ENCODE peak calls at places on chromosomes 6 and 20, in ten cellular contexts. A is tibial nerve; G is CD4-positive, alpha-beta memory T cell; B is mesendoderm; R is ovary; P is effector memory CD4-positive, alpha-beta T cell; Z is Karpas-422; Y is GM23248; D is kidney; X is MM.1S. U is an unnamed sample.

GRCh38 chr6:139020689-139021088 is 7.9 kb upstream of the ABRACL start:
- DNase-seq in B (no peak), X (no peak), P (no peak), R (no peak), G (no peak), Y (no peak), D (no peak), A (no peak), Z (no peak), U (no peak)

GRCh38 chr20:57397004-57397692 is 6.0 kb downstream of the RBM38 start:
- DNase-seq in Z (peak; percentile 76), A (no peak), B (no peak), P (no peak), X (peak; percentile 41), G (no peak), D (peak; percentile 68), R (peak; percentile 43), Y (no peak), U (peak; percentile 9)

GRCh38 chr6:167795874-167796667 is 30.6 kb upstream of the AFDN start:
- DNase-seq in G (no peak), R (no peak), X (no peak), P (no peak), Y (peak; percentile 40), Z (no peak), B (no peak), A (no peak), D (peak; percentile 89), U (peak; percentile 51)

GRCh38 chr20:24164360-24164759 is 175.8 kb upstream of the GGTLC1 start:
- DNase-seq in D (no peak), X (peak; percentile 21), Y (peak; percentile 9), A (no peak), Z (peak; percentile 65), B (peak; percentile 49), R (no peak), G (no peak), P (no peak), U (no peak)

GRCh38 chr6:62286470-62286843 is 432 bp upstream of the KHDRBS2 start:
- DNase-seq in R (no peak), Y (no peak), X (peak; percentile 19), Z (no peak), A (no peak), P (no peak), D (peak; percentile 30), B (no peak), G (no peak), U (no peak)

GRCh38 chr6:147906361-147906760 is 397.9 kb downstream of the SAMD5 start:
- DNase-seq in Z (no peak), P (no peak), Y (no peak), R (no peak), X (no peak), A (no peak), G (no peak), D (no peak), B (peak; percentile 46), U (no peak)

GRCh38 chr6:133341607-133342158 is 100.5 kb downstream of the EYA4 start:
- DNase-seq in B (no peak), P (no peak), Y (peak; percentile 35), D (no peak), Z (no peak), G (no peak), R (no peak), A (no peak), X (no peak), U (no peak)

GRCh38 chr20:59258103-59258705 is 42.2 kb upstream of the EDN3 start:
- DNase-seq in B (no peak), D (no peak), G (no peak), R (no peak), Y (no peak), P (no peak), A (no peak), X (no peak), Z (peak; percentile 87), U (no peak)

GRCh38 chr6:37480118-37480736 is 19.5 kb downstream of the CCDC167 start:
- DNase-seq in R (no peak), Y (no peak), X (no peak), B (no peak), G (no peak), Z (no peak), P (no peak), A (no peak), D (no peak), U (no peak)
- H3K36me3 ChIP-seq in R (no peaks in the 10 kb centered on the region), Y (no peaks in the 10 kb centered on the region), X (peaks cover 3% of the 10 kb centered on the region), B (peaks cover 7% of the 10 kb centered on the region), G (peaks cover 79% of the 10 kb centered on the region), Z (peaks cover 3% of the 10 kb centered on the region), P (peaks cover 82% of the 10 kb centered on the region), A (peaks cover 19% of the 10 kb centered on the region), D (peaks cover 28% of the 10 kb centered on the region), U (peaks cover 65% of the 10 kb centered on the region)

DNA sequence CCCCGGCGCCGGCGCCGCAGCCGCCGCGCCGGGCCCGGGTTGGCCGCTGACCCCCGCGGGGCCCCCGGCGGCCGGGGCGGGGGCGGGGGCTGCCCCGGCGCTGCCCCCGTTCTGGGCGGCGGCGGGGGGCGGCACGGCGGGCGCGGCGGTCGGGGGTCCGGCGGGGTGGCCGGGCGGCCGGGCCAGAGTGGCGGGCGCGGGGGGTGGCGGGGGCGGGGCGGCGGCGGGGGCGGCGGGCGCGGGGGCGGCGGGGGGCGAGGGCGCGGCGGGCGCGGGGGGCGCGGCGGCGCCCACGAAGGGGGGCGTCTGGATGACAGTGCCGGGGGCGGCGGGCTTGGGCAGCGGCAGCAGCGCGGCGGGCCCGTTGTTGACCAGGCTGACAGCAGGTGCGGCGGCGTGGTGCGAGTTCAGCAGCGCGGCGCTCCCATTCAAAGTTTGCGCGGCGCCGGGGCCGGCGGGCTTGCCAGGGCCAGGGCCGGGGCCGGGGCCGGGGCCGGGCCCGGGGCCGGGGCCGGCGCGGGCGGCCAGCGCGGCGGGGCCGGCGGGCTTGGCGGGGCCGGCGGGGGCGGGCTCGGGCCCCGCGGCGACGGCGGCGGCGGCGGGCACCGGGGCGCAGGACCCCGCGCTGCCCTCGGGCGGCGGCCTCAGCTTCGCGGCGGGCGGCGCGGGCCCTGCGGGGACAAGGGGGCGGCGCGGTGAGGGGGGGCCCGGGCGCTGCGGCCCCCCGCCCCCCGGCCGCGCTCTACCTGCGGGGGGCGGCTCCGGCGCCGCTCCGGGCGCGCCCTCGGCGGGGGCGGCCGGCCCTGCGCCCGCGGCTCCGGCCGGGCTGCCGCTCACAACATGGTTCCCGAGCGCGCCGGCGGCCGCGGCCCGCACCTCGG is 653 bp downstream of the TAF4 start:
- DNase-seq in P (no peak), R (peak; percentile 53), B (no peak), Y (peak; percentile 59), G (no peak), Z (peak; percentile 65), X (peak; percentile 21), A (no peak), D (peak; percentile 67), U (no peak)
- H3K4me1 ChIP-seq in P (peaks cover 34% of the 10 kb centered on the region), R (peaks cover 21% of the 10 kb centered on the region), B (peaks cover 8% of the 10 kb centered on the region), Y (peaks cover 10% of the 10 kb centered on the region), G (peaks cover 51% of the 10 kb centered on the region), Z (peaks cover 40% of the 10 kb centered on the region), X (peaks cover 6% of the 10 kb centered on the region), A (no peaks in the 10 kb centered on the region), D (peaks cover 18% of the 10 kb centered on the region), U (peaks cover 47% of the 10 kb centered on the region)

GRCh38 chr20:36507746-36508145 is 33.6 kb upstream of the MYL9 start:
- DNase-seq in D (no peak), P (no peak), R (no peak), G (no peak), X (no peak), Z (no peak), A (no peak), Y (no peak), B (no peak), U (no peak)

GRCh38 chr20:36501367-36502006 is 39.8 kb upstream of the MYL9 start:
- DNase-seq in R (no peak), Z (no peak), B (no peak), X (no peak), Y (no peak), G (no peak), D (no peak), P (no peak), A (no peak), U (no peak)

GRCh38 chr20:36504295-36504694 is 37.0 kb upstream of the MYL9 start:
- DNase-seq in G (no peak), D (no peak), Z (no peak), X (no peak), A (no peak), R (no peak), Y (no peak), P (no peak), B (no peak), U (no peak)

GRCh38 chr20:36506253-36506652 is 35.1 kb upstream of the MYL9 start:
- DNase-seq in P (no peak), A (no peak), B (peak; percentile 54), D (no peak), X (peak; percentile 16), Z (peak; percentile 76), R (no peak), G (no peak), Y (peak; percentile 34), U (no peak)
- H3K36me3 ChIP-seq in P (peaks cover 35% of the 10 kb centered on the region), A (peaks cover 3% of the 10 kb centered on the region), B (peaks cover 5% of the 10 kb centered on the region), D (peaks cover 15% of the 10 kb centered on the region), X (no peaks in the 10 kb centered on the region), Z (no peaks in the 10 kb centered on the region), R (no peaks in the 10 kb centered on the region), G (peaks cover 10% of the 10 kb centered on the region), Y (peaks cover 47% of the 10 kb centered on the region), U (peaks cover 95% of the 10 kb centered on the region)

DNA sequence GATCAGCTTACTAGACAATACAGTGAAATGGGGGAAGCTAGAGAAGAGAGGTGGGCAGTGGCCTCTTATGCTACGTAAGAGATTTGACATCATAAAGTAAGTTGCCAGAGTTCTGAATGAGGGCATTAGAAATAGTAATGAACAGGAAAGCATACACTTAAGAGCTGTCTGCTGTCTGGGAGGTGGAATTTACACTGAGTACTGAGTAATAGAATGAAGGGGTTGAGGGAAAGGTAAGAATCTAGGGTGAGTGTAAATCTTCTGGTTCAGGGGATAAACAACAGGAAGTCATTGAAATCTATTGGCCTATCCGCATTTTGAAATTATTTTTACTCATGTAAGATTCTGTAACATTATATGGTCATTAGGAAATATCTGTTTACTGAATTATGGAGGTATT is 35.8 kb downstream of the HLA-DMB start:
- DNase-seq in P (no peak), Z (no peak), B (no peak), A (no peak), G (no peak), R (no peak), D (no peak), X (no peak), Y (no peak), U (no peak)
- H3K4me1 ChIP-seq in P (no peaks in the 10 kb centered on the region), Z (peaks cover 6% of the 10 kb centered on the region), B (no peaks in the 10 kb centered on the region), A (no peaks in the 10 kb centered on the region), G (no peaks in the 10 kb centered on the region), R (no peaks in the 10 kb centered on the region), D (no peaks in the 10 kb centered on the region), X (no peaks in the 10 kb centered on the region), Y (peaks cover 11% of the 10 kb centered on the region), U (no peaks in the 10 kb centered on the region)

U was measured in left ventricle myocardium inferior.